ENCODE peak calls at places on chromosomes 12 and 14, in four cellular contexts. One of them, this sample, is unnamed. For H3K4me1, the result is how much of the 10 kb centered on the place peaks cover.

GRCh38 chr12:47814539-47815170 is 5.0 kb downstream of the HDAC7 start:
- ATAC-seq in upper lobe of left lung: no peak
- ATAC-seq in GM12878: no peak
- ATAC-seq in HCT116: no peak
- ATAC-seq in this sample: no peak

GRCh38 chr12:55009171-55009570 is 10.6 kb upstream of the NEUROD4 start:
- ATAC-seq in upper lobe of left lung: no peak
- ATAC-seq in GM12878: no peak
- ATAC-seq in HCT116: no peak
- ATAC-seq in this sample: no peak

GRCh38 chr12:98653866-98654493 is 8.9 kb downstream of the APAF1 start:
- ATAC-seq in upper lobe of left lung: peak
- ATAC-seq in GM12878: peak
- ATAC-seq in HCT116: peak
- ATAC-seq in this sample: no peak

GRCh38 chr14:103247169-103247606 is 86.8 kb upstream of the EIF5 start:
- ATAC-seq in upper lobe of left lung: no peak
- ATAC-seq in GM12878: no peak
- ATAC-seq in HCT116: no peak
- ATAC-seq in this sample: no peak

GRCh38 chr14:61121293-61121897 is 140.3 kb downstream of the SLC38A6 start:
- ATAC-seq in upper lobe of left lung: peak
- ATAC-seq in GM12878: peak
- ATAC-seq in HCT116: no peak
- ATAC-seq in this sample: no peak

GRCh38 chr14:61332658-61333029 is 11.3 kb downstream of the PRKCH start:
- ATAC-seq in upper lobe of left lung: no peak
- ATAC-seq in GM12878: no peak
- ATAC-seq in HCT116: no peak
- ATAC-seq in this sample: no peak

GRCh38 chr14:64928239-64929002 is 14.1 kb downstream of the GPX2 start:
- ATAC-seq in upper lobe of left lung: no peak
- ATAC-seq in GM12878: peak
- ATAC-seq in HCT116: no peak
- ATAC-seq in this sample: no peak

GRCh38 chr12:30796891-30797371 is 42.2 kb upstream of the CAPRIN2 start:
- ATAC-seq in upper lobe of left lung: no peak
- ATAC-seq in GM12878: no peak
- ATAC-seq in HCT116: no peak
- ATAC-seq in this sample: no peak

GRCh38 chr14:70563869-70564268 is 29.1 kb upstream of the ADAM20 start:
- ATAC-seq in upper lobe of left lung: no peak
- ATAC-seq in GM12878: no peak
- ATAC-seq in HCT116: no peak
- ATAC-seq in this sample: no peak

GRCh38 chr14:92253381-92253894 is 69.5 kb upstream of the SLC24A4 start:
- ATAC-seq in upper lobe of left lung: no peak
- ATAC-seq in GM12878: no peak
- ATAC-seq in HCT116: peak
- ATAC-seq in this sample: no peak

GRCh38 chr14:64812412-64812811 is 67.3 kb downstream of the SPTB start:
- ATAC-seq in upper lobe of left lung: peak
- ATAC-seq in GM12878: peak
- ATAC-seq in HCT116: peak
- ATAC-seq in this sample: no peak

GRCh38 chr12:30437616-30438015 is 258.1 kb downstream of the IPO8 start:
- ATAC-seq in upper lobe of left lung: peak
- ATAC-seq in GM12878: no peak
- ATAC-seq in HCT116: no peak
- ATAC-seq in this sample: peak

GRCh38 chr14:36662543-36663403 is 1.1 kb downstream of the PAX9 start:
- ATAC-seq in upper lobe of left lung: no peak
- ATAC-seq in GM12878: no peak
- ATAC-seq in HCT116: no peak
- ATAC-seq in this sample: no peak

GRCh38 chr12:2239376-2240010 is 186.7 kb downstream of the CACNA1C start:
- ATAC-seq in upper lobe of left lung: no peak
- ATAC-seq in GM12878: no peak
- ATAC-seq in HCT116: no peak
- ATAC-seq in this sample: no peak

GRCh38 chr12:50240792-50241114 is 42.6 kb downstream of the LIMA1 start:
- ATAC-seq in upper lobe of left lung: peak
- ATAC-seq in GM12878: no peak
- ATAC-seq in HCT116: no peak
- ATAC-seq in this sample: no peak

GRCh38 chr12:101876861-101877815 is at the start of gene DRAM1:
- ATAC-seq in upper lobe of left lung: peak
- ATAC-seq in GM12878: peak
- ATAC-seq in HCT116: peak
- ATAC-seq in this sample: peak
- TF ChIP-seq POLR2A in upper lobe of left lung: peak
- TF ChIP-seq POLR2A in GM12878: peak
- TF ChIP-seq POLR2A in HCT116: peak
- TF ChIP-seq POLR2A in this sample: peak

DNA sequence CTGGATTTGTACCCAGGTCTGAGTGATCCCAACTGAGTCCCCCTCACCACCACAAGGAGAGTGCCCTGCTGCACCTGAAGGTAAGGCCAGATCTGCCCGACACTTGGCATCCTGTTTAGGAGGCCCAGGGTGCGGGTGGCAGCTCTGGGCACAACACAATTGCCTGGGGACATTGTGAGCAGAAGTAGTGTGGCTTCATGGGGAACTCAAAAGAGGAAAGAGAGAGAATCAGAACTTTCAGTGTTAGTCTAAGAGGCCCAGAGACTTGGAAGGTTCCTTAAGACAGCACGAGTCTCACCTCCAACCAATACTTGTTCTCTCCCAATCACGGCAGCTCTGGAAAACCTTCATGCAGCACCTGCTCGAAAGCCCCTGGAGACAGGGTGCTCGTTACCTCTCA is 6.6 kb upstream of the SLC8B1 start:
- ATAC-seq in upper lobe of left lung: peak
- ATAC-seq in GM12878: peak
- ATAC-seq in HCT116: no peak
- ATAC-seq in this sample: no peak
- TF ChIP-seq POLR2AphosphoS5 in upper lobe of left lung: no peak
- TF ChIP-seq POLR2AphosphoS5 in GM12878: no peak
- TF ChIP-seq POLR2AphosphoS5 in HCT116: no peak
- TF ChIP-seq POLR2AphosphoS5 in this sample: no peak

GRCh38 chr14:74491952-74492351 is 1.2 kb downstream of the NPC2 start:
- ATAC-seq in upper lobe of left lung: peak
- ATAC-seq in GM12878: peak
- ATAC-seq in HCT116: no peak
- ATAC-seq in this sample: no peak
- H3K4me1 ChIP-seq in upper lobe of left lung: under half
- H3K4me1 ChIP-seq in GM12878: under half
- H3K4me1 ChIP-seq in HCT116: half or more
- H3K4me1 ChIP-seq in this sample: half or more

GRCh38 chr14:58294201-58294600 is 4.2 kb upstream of the ARID4A start:
- ATAC-seq in upper lobe of left lung: no peak
- ATAC-seq in GM12878: no peak
- ATAC-seq in HCT116: no peak
- ATAC-seq in this sample: no peak
- TF ChIP-seq POLR2A in upper lobe of left lung: no peak
- TF ChIP-seq POLR2A in GM12878: no peak
- TF ChIP-seq POLR2A in HCT116: no peak
- TF ChIP-seq POLR2A in this sample: no peak

GRCh38 chr14:51651388-51652167 is at the start of gene FRMD6:
- ATAC-seq in upper lobe of left lung: peak
- ATAC-seq in GM12878: peak
- ATAC-seq in HCT116: peak
- ATAC-seq in this sample: peak

GRCh38 chr14:51653096-51653814 is 1.5 kb downstream of the FRMD6 start:
- ATAC-seq in upper lobe of left lung: peak
- ATAC-seq in GM12878: no peak
- ATAC-seq in HCT116: no peak
- ATAC-seq in this sample: no peak

GRCh38 chr14:51653855-51654548 is 2.3 kb downstream of the FRMD6 start:
- ATAC-seq in upper lobe of left lung: no peak
- ATAC-seq in GM12878: no peak
- ATAC-seq in HCT116: no peak
- ATAC-seq in this sample: no peak

GRCh38 chr14:51650721-51651387 is 856 bp upstream of the FRMD6 start:
- ATAC-seq in upper lobe of left lung: no peak
- ATAC-seq in GM12878: no peak
- ATAC-seq in HCT116: peak
- ATAC-seq in this sample: no peak

GRCh38 chr14:51652168-51653095 is 722 bp downstream of the FRMD6 start:
- ATAC-seq in upper lobe of left lung: peak
- ATAC-seq in GM12878: peak
- ATAC-seq in HCT116: peak
- ATAC-seq in this sample: peak
- TF ChIP-seq POLR2AphosphoS5 in upper lobe of left lung: no peak
- TF ChIP-seq POLR2AphosphoS5 in GM12878: no peak
- TF ChIP-seq POLR2AphosphoS5 in HCT116: no peak
- TF ChIP-seq POLR2AphosphoS5 in this sample: no peak

DNA sequence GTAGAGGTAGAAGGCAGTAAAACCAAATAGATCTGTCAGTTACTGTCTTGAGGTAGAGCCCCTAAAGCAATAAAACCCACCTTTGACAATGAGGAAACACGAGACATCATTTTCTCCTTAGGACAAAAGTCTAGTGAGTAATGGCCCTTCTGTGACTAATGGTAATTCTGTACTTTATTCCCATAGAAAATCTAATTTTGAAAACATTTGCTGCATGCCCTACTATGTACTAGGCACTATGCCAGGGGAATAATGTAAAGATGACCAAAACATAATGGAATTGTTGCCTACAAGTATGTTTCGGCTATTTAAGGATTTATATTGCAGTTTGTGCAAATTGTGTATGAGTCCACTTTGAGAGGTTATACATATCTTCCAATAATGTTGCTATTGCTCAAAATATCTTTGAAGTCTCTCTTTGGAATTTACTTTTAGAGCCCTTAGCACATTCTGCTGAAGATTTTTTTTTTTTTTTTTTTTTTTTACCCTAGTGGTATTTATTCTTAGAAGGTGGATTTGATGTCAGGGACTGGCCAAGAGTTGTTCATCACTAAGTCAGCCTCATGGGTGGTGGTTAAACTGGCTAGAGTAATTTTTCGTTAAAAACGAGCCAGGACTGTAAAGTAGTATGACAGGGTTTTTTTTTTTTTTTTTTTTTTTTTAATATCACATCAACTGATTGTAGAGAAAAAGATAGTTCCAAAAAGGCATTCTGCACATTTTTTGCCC is 109.7 kb downstream of the CRADD start:
- ATAC-seq in upper lobe of left lung: no peak
- ATAC-seq in GM12878: no peak
- ATAC-seq in HCT116: no peak
- ATAC-seq in this sample: no peak
- H3K4me1 ChIP-seq in upper lobe of left lung: under half
- H3K4me1 ChIP-seq in GM12878: under half
- H3K4me1 ChIP-seq in HCT116: half or more
- H3K4me1 ChIP-seq in this sample: under half

GRCh38 chr12:89709994-89710872 is 1.6 kb upstream of the ATP2B1 start:
- ATAC-seq in upper lobe of left lung: peak
- ATAC-seq in GM12878: peak
- ATAC-seq in HCT116: no peak
- ATAC-seq in this sample: peak

GRCh38 chr12:89707992-89708792 is 446 bp downstream of the ATP2B1 start:
- ATAC-seq in upper lobe of left lung: no peak
- ATAC-seq in GM12878: peak
- ATAC-seq in HCT116: no peak
- ATAC-seq in this sample: no peak

GRCh38 chr12:89709157-89709993 is 737 bp upstream of the ATP2B1 start:
- ATAC-seq in upper lobe of left lung: peak
- ATAC-seq in GM12878: peak
- ATAC-seq in HCT116: peak
- ATAC-seq in this sample: peak

GRCh38 chr12:89707623-89707991 is 1.0 kb downstream of the ATP2B1 start:
- ATAC-seq in upper lobe of left lung: no peak
- ATAC-seq in GM12878: no peak
- ATAC-seq in HCT116: no peak
- ATAC-seq in this sample: no peak

DNA sequence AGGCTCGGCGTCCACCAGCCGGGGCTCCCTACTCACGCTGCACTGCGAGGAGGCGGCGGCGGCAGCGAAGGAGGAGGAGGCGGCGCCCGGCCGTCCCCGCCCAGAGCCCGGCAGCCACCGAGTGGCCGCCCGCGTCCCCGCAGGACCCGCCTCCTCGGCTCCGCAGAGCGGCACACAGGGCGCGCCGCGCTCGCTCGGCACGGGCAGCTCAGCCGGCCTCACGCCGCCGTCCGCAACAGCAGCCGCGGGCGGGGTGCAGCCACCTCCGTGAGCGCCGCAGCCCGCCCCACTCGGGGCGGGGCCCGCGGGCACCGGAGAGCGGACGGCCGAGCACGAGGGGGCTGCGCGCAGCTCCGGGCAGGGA is at the start of gene ATP2B1:
- ATAC-seq in upper lobe of left lung: peak
- ATAC-seq in GM12878: peak
- ATAC-seq in HCT116: peak
- ATAC-seq in this sample: peak
- TF ChIP-seq POLR2A in upper lobe of left lung: peak
- TF ChIP-seq POLR2A in GM12878: peak
- TF ChIP-seq POLR2A in HCT116: no peak
- TF ChIP-seq POLR2A in this sample: peak